ENCODE peak calls at places on chromosomes 4 and X, in nine cellular contexts. L, R, S, B, Q, H, K, J and E are unnamed samples.

GRCh38 chr4:124152130-124152529 is 560.4 kb downstream of the ANKRD50 start:
- DNase-seq in L (no peak), R (no peak), S (no peak), B (no peak), Q (no peak), H (no peak), K (peak; percentile 88), J (no peak), E (no peak)

GRCh38 chr4:184815046-184815877 is 10.5 kb downstream of the ACSL1 start:
- DNase-seq in L (no peak), R (peak; percentile 91), S (peak; percentile 52), B (peak; percentile 36), Q (peak; percentile 96), H (no peak), K (peak; percentile 90), J (no peak), E (peak; percentile 92)

GRCh38 chr4:27087306-27088045 is 226.8 kb downstream of the STIM2 start:
- DNase-seq in L (no peak), R (no peak), S (no peak), B (no peak), Q (no peak), H (no peak), K (no peak), J (no peak), E (no peak)

GRCh38 chr4:86730310-86730709 is 118.9 kb downstream of the SLC10A6 start:
- DNase-seq in L (peak; percentile 1), R (no peak), S (no peak), B (no peak), Q (no peak), H (no peak), K (no peak), J (no peak), E (peak; percentile 72)

GRCh38 chrX:103631145-103631544 is 2.4 kb downstream of the TCEAL1 start:
- DNase-seq in L (no peak), R (no peak), S (no peak), B (no peak), Q (no peak), H (no peak), K (no peak), J (no peak), E (no peak)

GRCh38 chr4:105462042-105462421 is 11.8 kb downstream of the PPA2 start:
- DNase-seq in L (no peak), R (no peak), S (no peak), B (no peak), Q (no peak), H (no peak), K (no peak), J (no peak), E (no peak)

GRCh38 chrX:68921937-68922456 is 93.2 kb downstream of the EFNB1 start:
- DNase-seq in L (no peak), R (no peak), S (no peak), B (no peak), Q (no peak), H (no peak), K (no peak), J (no peak), E (no peak)

GRCh38 chr4:156805696-156806095 is 165.9 kb downstream of the PDGFC start:
- DNase-seq in L (no peak), R (no peak), S (no peak), B (no peak), Q (peak; percentile 41), H (peak; percentile 26), K (no peak), J (no peak), E (no peak)

GRCh38 chr4:137422666-137423065 is 109.6 kb downstream of the PCDH18 start:
- DNase-seq in L (no peak), R (no peak), S (no peak), B (no peak), Q (no peak), H (no peak), K (peak; percentile 8), J (no peak), E (no peak)

GRCh38 chrX:57573754-57574153 is 18.1 kb upstream of the ZXDB start:
- DNase-seq in L (peak; percentile 31), R (no peak), S (no peak), B (no peak), Q (peak; percentile 38), H (no peak), K (peak; percentile 14), J (no peak), E (no peak)